ENCODE peak calls at places on chromosome 22, in five cellular contexts. Z, J, L, A and R are unnamed samples.

GRCh38 chr22:36926721-36927435 is 13.4 kb downstream of the CSF2RB start:
- DNase-seq in Z (no peak), A (no peak), L (no peak), J (no peak), R (no peak)

GRCh38 chr22:37121887-37122591 is 12.5 kb upstream of the TMPRSS6 start:
- DNase-seq in A (no peak), J (no peak), Z (peak; percentile 83), L (peak; percentile 10), R (peak; percentile 60)

GRCh38 chr22:50293441-50294318 is 13.8 kb downstream of the PLXNB2 start:
- DNase-seq in Z (no peak), J (peak; percentile 90), A (peak; percentile 87), L (no peak), R (peak; percentile 91)

GRCh38 chr22:49119551-49119952 is 708.1 kb downstream of the BRD1 start:
- DNase-seq in J (no peak), L (no peak), A (no peak), Z (no peak), R (no peak)

GRCh38 chr22:25097006-25097405 is 102.7 kb upstream of the CRYBB3 start:
- DNase-seq in A (no peak), L (no peak), J (no peak), Z (no peak), R (no peak)

GRCh38 chr22:19108807-19109197 is 13.4 kb downstream of the DGCR2 start:
- DNase-seq in A (no peak), J (no peak), Z (no peak), L (no peak), R (no peak)

GRCh38 chr22:24516301-24516737 is 21.2 kb downstream of the UPB1 start:
- DNase-seq in Z (no peak), J (no peak), A (no peak), L (peak; percentile 70), R (peak; percentile 40)

GRCh38 chr22:21921729-21922128 is 30.9 kb downstream of the PPM1F start:
- DNase-seq in L (no peak), J (no peak), A (no peak), Z (no peak), R (no peak)

GRCh38 chr22:42918500-42918899 is 61.4 kb upstream of the ARFGAP3 start:
- DNase-seq in Z (no peak), J (no peak), L (no peak), A (no peak), R (no peak)

GRCh38 chr22:32444068-32444467 is 20.2 kb downstream of the BPIFC start:
- DNase-seq in A (no peak), J (peak; percentile 44), Z (no peak), L (no peak), R (no peak)

GRCh38 chr22:23012081-23012622 is 58.2 kb upstream of the GNAZ start:
- DNase-seq in A (no peak), J (no peak), Z (no peak), L (no peak), R (no peak)

DNA sequence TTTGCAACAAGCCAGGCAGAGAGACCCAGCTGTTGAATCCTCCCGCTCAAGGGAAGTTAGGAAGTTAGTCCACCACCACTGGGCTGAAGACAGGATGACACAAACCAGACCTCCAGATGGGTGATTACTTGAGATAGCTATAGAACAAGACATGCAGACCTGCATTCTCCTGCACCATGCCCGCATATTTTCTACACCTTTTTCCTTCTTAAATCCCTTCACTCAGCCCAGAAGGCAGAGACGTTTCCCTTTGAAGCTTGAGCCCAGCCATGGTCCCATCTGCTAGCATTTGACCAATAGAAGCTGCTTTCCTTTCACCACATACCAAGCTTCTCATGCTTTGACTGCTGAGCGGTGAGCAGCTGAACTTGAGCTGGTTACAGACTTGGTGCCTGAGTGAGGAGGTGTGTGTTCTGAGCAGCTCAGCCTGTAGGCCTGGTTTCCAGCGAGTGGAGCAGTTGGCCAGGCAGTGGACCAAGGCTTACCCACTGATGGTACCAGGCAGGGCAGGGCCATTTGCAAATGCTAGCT is 29.2 kb upstream of the CBX6 start:
- DNase-seq in A (no peak), Z (no peak), L (no peak), J (no peak), R (no peak)
- H3K4me3 ChIP-seq in A (no peak overlapping the region), Z (no peak overlapping the region), L (no peak overlapping the region), J (no peak overlapping the region), R (no peak overlapping the region)

GRCh38 chr22:31442768-31443489 is 43.5 kb downstream of the DRG1 start:
- DNase-seq in J (no peak), A (no peak), Z (no peak), L (no peak), R (no peak)
- H3K36me3 ChIP-seq in J (peaks cover 1% of the 10 kb centered on the region), A (peaks cover 53% of the 10 kb centered on the region), Z (peaks cover 65% of the 10 kb centered on the region), L (peaks cover 25% of the 10 kb centered on the region), R (peaks cover 63% of the 10 kb centered on the region)

GRCh38 chr22:47192651-47193437 is 430.4 kb downstream of the TBC1D22A start:
- DNase-seq in A (no peak), J (no peak), L (no peak), Z (no peak), R (peak; percentile 21)
- H3K4me3 ChIP-seq in A (no peak overlapping the region), J (no peak overlapping the region), L (no peak overlapping the region), Z (no peak overlapping the region), R (no peak overlapping the region)

DNA sequence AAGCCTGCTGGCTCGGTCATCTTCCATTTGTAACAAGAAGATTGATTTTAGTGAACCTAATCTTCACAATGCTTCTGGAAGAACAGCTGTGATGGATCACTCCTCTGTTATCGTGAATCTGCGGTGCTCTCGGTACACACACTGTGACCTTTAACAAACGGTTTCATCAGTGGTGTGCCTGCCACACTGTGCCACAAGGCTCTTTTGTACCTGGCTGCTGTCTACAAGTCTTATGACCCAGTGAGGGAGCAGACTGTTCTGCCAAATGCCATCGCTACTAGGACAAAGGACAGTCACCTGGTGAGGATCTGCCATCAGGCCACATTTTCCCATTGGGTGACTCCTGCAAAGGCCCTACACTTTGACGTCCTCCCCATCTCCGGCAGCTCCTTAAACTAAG is 25.2 kb upstream of the PARVB start:
- DNase-seq in L (no peak), A (no peak), Z (no peak), J (no peak), R (no peak)
- H3K36me3 ChIP-seq in L (peaks cover 23% of the 10 kb centered on the region), A (peaks cover 7% of the 10 kb centered on the region), Z (peaks cover 4% of the 10 kb centered on the region), J (no peaks in the 10 kb centered on the region), R (peaks cover 6% of the 10 kb centered on the region)

GRCh38 chr22:39925273-39925672 is 24.4 kb downstream of the GRAP2 start:
- DNase-seq in L (no peak), A (no peak), Z (no peak), J (no peak), R (no peak)

GRCh38 chr22:39928556-39929401 is 27.9 kb downstream of the GRAP2 start:
- DNase-seq in A (no peak), Z (no peak), L (no peak), J (no peak), R (no peak)

GRCh38 chr22:39926175-39927152 is 25.6 kb downstream of the GRAP2 start:
- DNase-seq in L (no peak), J (no peak), Z (no peak), A (no peak), R (no peak)

GRCh38 chr22:39924286-39924685 is 23.4 kb downstream of the GRAP2 start:
- DNase-seq in Z (no peak), J (no peak), L (no peak), A (no peak), R (no peak)

GRCh38 chr22:39927544-39927943 is 26.7 kb downstream of the GRAP2 start:
- DNase-seq in L (no peak), J (peak; percentile 4), A (no peak), Z (no peak), R (no peak)
- H3K4me3 ChIP-seq in L (no peak overlapping the region), J (no peak overlapping the region), A (no peak overlapping the region), Z (peak overlapping the region; percentile 76), R (no peak overlapping the region)

DNA sequence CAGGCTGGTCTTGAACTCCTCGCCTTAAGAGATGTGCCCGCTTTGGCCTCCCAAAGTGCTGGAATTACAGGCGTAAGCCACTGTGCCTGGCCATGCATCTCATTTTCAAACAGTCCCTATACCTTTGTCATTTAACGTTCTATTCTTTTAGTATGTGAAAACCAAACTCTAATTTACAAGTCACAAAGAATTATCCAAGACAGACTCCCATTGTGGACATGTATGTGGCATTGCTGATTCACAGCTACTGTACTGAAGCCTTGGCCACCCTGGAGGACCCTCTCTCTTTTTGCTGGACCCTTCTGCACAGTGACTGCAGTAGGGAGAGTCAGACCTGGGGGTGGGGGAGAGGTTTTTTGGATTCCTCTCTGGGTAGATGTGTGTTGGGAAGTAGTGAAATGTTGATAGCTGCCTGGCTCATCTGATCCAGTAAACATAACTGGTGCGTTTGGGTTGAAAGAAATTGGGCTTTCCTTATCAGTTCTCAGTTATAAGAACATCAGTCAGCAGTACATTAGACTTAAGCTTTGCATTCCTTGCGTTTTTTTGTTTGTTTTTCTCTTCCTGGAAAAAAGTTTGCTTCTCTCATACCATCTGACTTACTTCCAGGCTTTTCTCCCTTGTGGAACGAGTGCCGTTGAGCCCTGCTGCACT is 65.9 kb downstream of the MED15 start:
- DNase-seq in J (no peak), A (no peak), Z (no peak), L (no peak), R (no peak)
- H3K36me3 ChIP-seq in J (peaks cover 12% of the 10 kb centered on the region), A (peaks cover 38% of the 10 kb centered on the region), Z (peaks cover 55% of the 10 kb centered on the region), L (peaks cover 39% of the 10 kb centered on the region), R (peaks cover 71% of the 10 kb centered on the region)

DNA sequence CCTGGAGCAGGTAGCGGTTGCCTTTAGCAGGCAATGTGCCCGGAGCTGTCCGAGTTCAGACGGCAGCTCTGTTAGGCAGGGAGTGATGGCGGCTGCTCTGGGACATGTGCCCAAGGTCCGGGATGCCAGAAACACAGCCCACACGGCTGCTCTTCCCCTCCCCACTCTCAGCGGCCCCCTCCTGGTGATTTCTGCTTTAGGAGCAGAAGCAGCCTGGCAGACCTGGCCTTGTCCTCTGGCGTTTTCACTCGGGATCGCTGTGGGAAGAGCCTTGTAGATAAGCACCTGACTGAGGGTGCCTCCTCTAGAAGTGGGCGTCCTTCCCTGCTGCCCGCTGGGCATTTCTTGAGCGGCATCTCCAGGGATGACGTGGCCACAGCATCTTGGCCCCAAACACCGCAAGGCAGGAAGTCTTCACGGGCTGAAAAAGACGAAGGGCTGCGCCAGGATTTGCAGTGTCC is 392.2 kb downstream of the TBC1D22A start:
- DNase-seq in A (peak; percentile 22), Z (no peak), J (no peak), L (no peak), R (no peak)
- H3K4me3 ChIP-seq in A (no peak overlapping the region), Z (no peak overlapping the region), J (no peak overlapping the region), L (no peak overlapping the region), R (peak overlapping the region; percentile 2)

GRCh38 chr22:17056058-17056457 is 28.7 kb upstream of the IL17RA start:
- DNase-seq in J (no peak), Z (no peak), L (no peak), A (no peak), R (no peak)
- H3K36me3 ChIP-seq in J (peaks cover 1% of the 10 kb centered on the region), Z (no peaks in the 10 kb centered on the region), L (no peaks in the 10 kb centered on the region), A (no peaks in the 10 kb centered on the region), R (no peaks in the 10 kb centered on the region)

GRCh38 chr22:39994046-39994565 is 648 bp upstream of the FAM83F start:
- DNase-seq in Z (no peak), J (no peak), L (no peak), A (no peak), R (no peak)

GRCh38 chr22:39996732-39997131 is 2.0 kb downstream of the FAM83F start:
- DNase-seq in Z (no peak), L (no peak), A (no peak), J (no peak), R (no peak)

GRCh38 chr22:39995346-39996252 is 845 bp downstream of the FAM83F start:
- DNase-seq in L (no peak), J (peak; percentile 31), Z (no peak), A (no peak), R (no peak)

GRCh38 chr22:39992088-39992826 is 2.5 kb upstream of the FAM83F start:
- DNase-seq in Z (no peak), A (no peak), L (no peak), J (no peak), R (no peak)

GRCh38 chr22:39994566-39995345 is at the start of gene FAM83F:
- DNase-seq in Z (no peak), J (peak; percentile 91), L (no peak), A (no peak), R (peak; percentile 90)
- H3K4me3 ChIP-seq in Z (peak within 1 kb of the TSS; percentile 47), J (peak within 1 kb of the TSS; percentile 58), L (no peak within 1 kb of the TSS), A (no peak within 1 kb of the TSS), R (peak within 1 kb of the TSS; percentile 41)

GRCh38 chr22:45844009-45844408 is 133.0 kb downstream of the WNT7B start:
- DNase-seq in L (no peak), A (no peak), Z (no peak), J (no peak), R (no peak)
- H3K36me3 ChIP-seq in L (peaks cover 13% of the 10 kb centered on the region), A (peaks cover 5% of the 10 kb centered on the region), Z (no peaks in the 10 kb centered on the region), J (no peaks in the 10 kb centered on the region), R (peaks cover 13% of the 10 kb centered on the region)